ENCODE peak calls at places on chromosomes 12 and 14, in four cellular contexts. One of them, this sample, is unnamed.

GRCh38 chr12:88063375-88063774 is 34.2 kb upstream of the C12orf50 start:
- DNase-seq in lower lobe of right lung: no peak
- DNase-seq in astrocyte of the cerebellum: no peak
- DNase-seq in progenitor cell of endocrine pancreas: no peak
- DNase-seq in this sample: no peak

GRCh38 chr12:106585862-106586534 is 3.2 kb downstream of the RFX4 start:
- DNase-seq in lower lobe of right lung: no peak
- DNase-seq in astrocyte of the cerebellum: no peak
- DNase-seq in progenitor cell of endocrine pancreas: peak; percentile 23
- DNase-seq in this sample: no peak

GRCh38 chr14:71701990-71702389 is 230.2 kb upstream of the RGS6 start:
- DNase-seq in lower lobe of right lung: no peak
- DNase-seq in astrocyte of the cerebellum: no peak
- DNase-seq in progenitor cell of endocrine pancreas: no peak
- DNase-seq in this sample: no peak

GRCh38 chr14:94426526-94426925 is 26.1 kb downstream of the SERPINA11 start:
- DNase-seq in lower lobe of right lung: no peak
- DNase-seq in astrocyte of the cerebellum: no peak
- DNase-seq in progenitor cell of endocrine pancreas: no peak
- DNase-seq in this sample: no peak

GRCh38 chr14:20455355-20456300 is 602 bp downstream of the APEX1 start:
- DNase-seq in lower lobe of right lung: no peak
- DNase-seq in astrocyte of the cerebellum: peak; percentile 68
- DNase-seq in progenitor cell of endocrine pancreas: peak; percentile 27
- DNase-seq in this sample: no peak

GRCh38 chr14:36556811-36557433 is 25.5 kb downstream of the NKX2-8 start:
- DNase-seq in lower lobe of right lung: no peak
- DNase-seq in astrocyte of the cerebellum: no peak
- DNase-seq in progenitor cell of endocrine pancreas: no peak
- DNase-seq in this sample: peak; percentile 57

GRCh38 chr12:51833446-51834227 is 14.9 kb downstream of the FIGNL2 start:
- DNase-seq in lower lobe of right lung: no peak
- DNase-seq in astrocyte of the cerebellum: no peak
- DNase-seq in progenitor cell of endocrine pancreas: no peak
- DNase-seq in this sample: no peak

GRCh38 chr14:77542349-77543239 is 44.0 kb upstream of the ISM2 start:
- DNase-seq in lower lobe of right lung: no peak
- DNase-seq in astrocyte of the cerebellum: no peak
- DNase-seq in progenitor cell of endocrine pancreas: no peak
- DNase-seq in this sample: no peak

GRCh38 chr12:110005319-110005973 is 6.2 kb downstream of the ANKRD13A start:
- DNase-seq in lower lobe of right lung: no peak
- DNase-seq in astrocyte of the cerebellum: no peak
- DNase-seq in progenitor cell of endocrine pancreas: no peak
- DNase-seq in this sample: no peak

GRCh38 chr12:9404469-9405260 is 196.5 kb upstream of the PZP start:
- DNase-seq in lower lobe of right lung: no peak
- DNase-seq in astrocyte of the cerebellum: no peak
- DNase-seq in progenitor cell of endocrine pancreas: no peak
- DNase-seq in this sample: peak; percentile 73

GRCh38 chr14:54864526-54864925 is 38.1 kb downstream of the GCH1 start:
- DNase-seq in lower lobe of right lung: no peak
- DNase-seq in astrocyte of the cerebellum: no peak
- DNase-seq in progenitor cell of endocrine pancreas: no peak
- DNase-seq in this sample: no peak

GRCh38 chr12:65517656-65518210 is 239.2 kb downstream of the MSRB3 start:
- DNase-seq in lower lobe of right lung: no peak
- DNase-seq in astrocyte of the cerebellum: no peak
- DNase-seq in progenitor cell of endocrine pancreas: no peak
- DNase-seq in this sample: no peak

GRCh38 chr12:96720363-96720705 is 186.7 kb upstream of the NEDD1 start:
- DNase-seq in lower lobe of right lung: no peak
- DNase-seq in astrocyte of the cerebellum: no peak
- DNase-seq in progenitor cell of endocrine pancreas: no peak
- DNase-seq in this sample: peak; percentile 22

GRCh38 chr14:74552623-74553022 is 59.1 kb downstream of the ISCA2 start:
- DNase-seq in lower lobe of right lung: peak; percentile 71
- DNase-seq in astrocyte of the cerebellum: no peak
- DNase-seq in progenitor cell of endocrine pancreas: no peak
- DNase-seq in this sample: no peak

GRCh38 chr12:11958216-11959091 is 112.3 kb upstream of the BCL2L14 start:
- DNase-seq in lower lobe of right lung: no peak
- DNase-seq in astrocyte of the cerebellum: peak; percentile 92
- DNase-seq in progenitor cell of endocrine pancreas: no peak
- DNase-seq in this sample: no peak

GRCh38 chr14:104820669-104821228 is 19.8 kb downstream of the ZBTB42 start:
- DNase-seq in lower lobe of right lung: peak; percentile 81
- DNase-seq in astrocyte of the cerebellum: no peak
- DNase-seq in progenitor cell of endocrine pancreas: no peak
- DNase-seq in this sample: peak; percentile 83

GRCh38 chr14:65334765-65335411 is 77.6 kb upstream of the FUT8 start:
- DNase-seq in lower lobe of right lung: no peak
- DNase-seq in astrocyte of the cerebellum: no peak
- DNase-seq in progenitor cell of endocrine pancreas: no peak
- DNase-seq in this sample: no peak

GRCh38 chr12:129788506-129788905 is 115.3 kb downstream of the TMEM132D start:
- DNase-seq in lower lobe of right lung: no peak
- DNase-seq in astrocyte of the cerebellum: peak; percentile 23
- DNase-seq in progenitor cell of endocrine pancreas: no peak
- DNase-seq in this sample: no peak

GRCh38 chr14:103638594-103638993 is 9.6 kb downstream of the KLC1 start:
- DNase-seq in lower lobe of right lung: no peak
- DNase-seq in astrocyte of the cerebellum: no peak
- DNase-seq in progenitor cell of endocrine pancreas: no peak
- DNase-seq in this sample: no peak

GRCh38 chr12:118377891-118378470 is 1.6 kb downstream of the SUDS3 start:
- DNase-seq in lower lobe of right lung: peak; percentile 65
- DNase-seq in astrocyte of the cerebellum: peak; percentile 40
- DNase-seq in progenitor cell of endocrine pancreas: peak; percentile 60
- DNase-seq in this sample: peak; percentile 77

GRCh38 chr12:121930862-121931261 is 12.5 kb downstream of the CFAP251 start:
- DNase-seq in lower lobe of right lung: no peak
- DNase-seq in astrocyte of the cerebellum: no peak
- DNase-seq in progenitor cell of endocrine pancreas: no peak
- DNase-seq in this sample: no peak

GRCh38 chr14:77309122-77309521 is 11.6 kb downstream of the POMT2 start:
- DNase-seq in lower lobe of right lung: no peak
- DNase-seq in astrocyte of the cerebellum: no peak
- DNase-seq in progenitor cell of endocrine pancreas: no peak
- DNase-seq in this sample: no peak

GRCh38 chr14:73424453-73424852 is 33.9 kb downstream of the NUMB start:
- DNase-seq in lower lobe of right lung: no peak
- DNase-seq in astrocyte of the cerebellum: no peak
- DNase-seq in progenitor cell of endocrine pancreas: no peak
- DNase-seq in this sample: no peak

GRCh38 chr14:72808564-72808963 is 85.3 kb downstream of the DPF3 start:
- DNase-seq in lower lobe of right lung: no peak
- DNase-seq in astrocyte of the cerebellum: peak; percentile 76
- DNase-seq in progenitor cell of endocrine pancreas: no peak
- DNase-seq in this sample: no peak

GRCh38 chr12:54991161-54991991 is 6.8 kb upstream of the TESPA1 start:
- DNase-seq in lower lobe of right lung: no peak
- DNase-seq in astrocyte of the cerebellum: no peak
- DNase-seq in progenitor cell of endocrine pancreas: no peak
- DNase-seq in this sample: no peak

GRCh38 chr12:1928439-1929121 is 10.1 kb upstream of the CACNA2D4 start:
- DNase-seq in lower lobe of right lung: peak; percentile 28
- DNase-seq in astrocyte of the cerebellum: no peak
- DNase-seq in progenitor cell of endocrine pancreas: peak; percentile 8
- DNase-seq in this sample: no peak

GRCh38 chr14:104014764-104015163 is 70.7 kb upstream of the ASPG start:
- DNase-seq in lower lobe of right lung: no peak
- DNase-seq in astrocyte of the cerebellum: no peak
- DNase-seq in progenitor cell of endocrine pancreas: no peak
- DNase-seq in this sample: no peak

GRCh38 chr12:53825246-53826081 is 73.7 kb upstream of the CISTR start:
- DNase-seq in lower lobe of right lung: no peak
- DNase-seq in astrocyte of the cerebellum: no peak
- DNase-seq in progenitor cell of endocrine pancreas: no peak
- DNase-seq in this sample: no peak

GRCh38 chr12:26125451-26126339 is 858 bp upstream of the BHLHE41 start:
- DNase-seq in lower lobe of right lung: peak; percentile 81
- DNase-seq in astrocyte of the cerebellum: no peak
- DNase-seq in progenitor cell of endocrine pancreas: peak; percentile 68
- DNase-seq in this sample: peak; percentile 76

GRCh38 chr12:12482150-12482761 is 80.4 kb downstream of the DUSP16 start:
- DNase-seq in lower lobe of right lung: no peak
- DNase-seq in astrocyte of the cerebellum: no peak
- DNase-seq in progenitor cell of endocrine pancreas: no peak
- DNase-seq in this sample: no peak

GRCh38 chr12:57838594-57839302 is 7.8 kb downstream of the CTDSP2 start:
- DNase-seq in lower lobe of right lung: no peak
- DNase-seq in astrocyte of the cerebellum: no peak
- DNase-seq in progenitor cell of endocrine pancreas: no peak
- DNase-seq in this sample: no peak

GRCh38 chr14:83894519-83894918 is 1635.4 kb upstream of the FLRT2 start:
- DNase-seq in lower lobe of right lung: no peak
- DNase-seq in astrocyte of the cerebellum: no peak
- DNase-seq in progenitor cell of endocrine pancreas: no peak
- DNase-seq in this sample: no peak
- TF ChIP-seq CTCF in lower lobe of right lung: no peak
- TF ChIP-seq CTCF in astrocyte of the cerebellum: no peak
- TF ChIP-seq CTCF in progenitor cell of endocrine pancreas: no peak
- TF ChIP-seq CTCF in this sample: no peak

DNA sequence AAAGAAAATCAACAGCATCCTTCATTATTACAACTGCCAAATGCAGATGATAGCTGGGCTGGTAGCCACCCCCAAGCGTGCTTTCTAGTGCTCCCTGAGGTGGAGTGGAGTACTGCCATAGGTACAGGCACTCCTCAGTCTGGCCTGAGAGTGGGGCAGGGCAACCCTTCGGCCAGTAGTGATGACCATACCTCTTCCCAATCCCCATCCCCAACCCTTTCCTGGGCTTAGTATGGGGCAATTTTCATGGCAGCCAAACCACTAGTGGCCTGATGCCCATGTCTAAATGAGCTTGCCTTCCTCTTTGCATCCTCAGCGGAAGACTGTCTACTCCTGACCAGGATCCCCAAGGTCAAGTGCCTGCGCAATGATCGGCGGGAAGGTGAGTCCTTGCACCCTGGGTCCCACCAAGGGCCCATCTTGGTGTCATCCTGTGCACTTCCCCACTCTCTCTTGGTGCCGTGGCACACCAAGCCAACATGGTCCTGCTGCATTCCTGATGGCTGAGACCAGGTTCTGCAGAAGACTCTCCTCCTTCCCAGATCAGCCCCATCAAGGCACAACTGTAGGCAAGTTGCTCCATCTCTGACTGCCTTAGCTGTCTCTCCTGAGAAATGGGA is 65.8 kb downstream of the GALNT16 start:
- DNase-seq in lower lobe of right lung: no peak
- DNase-seq in astrocyte of the cerebellum: no peak
- DNase-seq in progenitor cell of endocrine pancreas: no peak
- DNase-seq in this sample: no peak
- TF ChIP-seq CTCF in lower lobe of right lung: no peak
- TF ChIP-seq CTCF in astrocyte of the cerebellum: peak; percentile 28
- TF ChIP-seq CTCF in progenitor cell of endocrine pancreas: peak; percentile 19
- TF ChIP-seq CTCF in this sample: no peak

GRCh38 chr12:19129121-19129485 is 430 bp upstream of the PLEKHA5 start:
- DNase-seq in lower lobe of right lung: no peak
- DNase-seq in astrocyte of the cerebellum: no peak
- DNase-seq in progenitor cell of endocrine pancreas: no peak
- DNase-seq in this sample: no peak

GRCh38 chr12:19131020-19131431 is 1.5 kb downstream of the PLEKHA5 start:
- DNase-seq in lower lobe of right lung: no peak
- DNase-seq in astrocyte of the cerebellum: no peak
- DNase-seq in progenitor cell of endocrine pancreas: peak; percentile 39
- DNase-seq in this sample: peak; percentile 16

GRCh38 chr12:19130224-19131019 is 889 bp downstream of the PLEKHA5 start:
- DNase-seq in lower lobe of right lung: peak; percentile 53
- DNase-seq in astrocyte of the cerebellum: no peak
- DNase-seq in progenitor cell of endocrine pancreas: peak; percentile 47
- DNase-seq in this sample: peak; percentile 54

GRCh38 chr12:19127270-19127669 is 2.3 kb upstream of the PLEKHA5 start:
- DNase-seq in lower lobe of right lung: no peak
- DNase-seq in astrocyte of the cerebellum: no peak
- DNase-seq in progenitor cell of endocrine pancreas: no peak
- DNase-seq in this sample: no peak

DNA sequence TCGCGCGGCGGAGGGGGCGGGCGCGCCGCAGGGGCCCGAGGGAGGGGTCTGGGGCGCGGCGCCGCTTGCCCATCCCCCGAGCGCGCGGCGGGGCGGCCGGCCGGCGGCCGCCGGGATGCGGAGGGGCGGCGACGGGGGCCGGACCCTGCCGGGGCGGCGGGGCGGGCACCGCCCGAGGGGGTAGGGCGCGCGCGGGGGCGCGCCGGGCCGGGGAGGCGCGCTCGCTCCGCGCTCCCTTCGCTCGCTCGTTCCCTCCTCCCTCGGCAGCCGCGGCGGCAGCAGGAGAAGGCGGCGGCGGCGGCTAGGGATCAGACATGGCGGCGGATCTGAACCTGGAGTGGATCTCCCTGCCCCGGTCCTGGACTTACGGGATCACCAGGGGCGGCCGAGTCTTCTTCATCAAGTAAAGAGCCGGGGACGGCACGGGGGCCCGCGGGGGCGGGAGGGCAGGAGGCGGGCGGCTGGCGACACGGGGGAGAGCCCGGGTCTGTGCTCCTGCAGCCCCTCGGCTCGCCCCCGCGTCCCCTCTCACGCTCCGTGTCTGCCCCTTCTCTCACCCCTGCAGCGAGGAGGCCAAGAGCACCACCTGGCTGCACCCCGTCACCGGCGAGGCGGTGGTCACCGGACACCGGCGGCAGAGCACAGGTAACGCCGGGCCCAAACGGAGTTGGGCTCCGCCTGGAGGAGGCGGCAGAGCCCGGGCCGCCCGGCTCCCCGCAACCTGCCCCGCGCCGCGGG is at the start of gene PLEKHA5:
- DNase-seq in lower lobe of right lung: peak; percentile 75
- DNase-seq in astrocyte of the cerebellum: no peak
- DNase-seq in progenitor cell of endocrine pancreas: peak; percentile 84
- DNase-seq in this sample: peak; percentile 84
- TF ChIP-seq CTCF in lower lobe of right lung: peak; percentile 33
- TF ChIP-seq CTCF in astrocyte of the cerebellum: no peak
- TF ChIP-seq CTCF in progenitor cell of endocrine pancreas: peak; percentile 53
- TF ChIP-seq CTCF in this sample: no peak

DNA sequence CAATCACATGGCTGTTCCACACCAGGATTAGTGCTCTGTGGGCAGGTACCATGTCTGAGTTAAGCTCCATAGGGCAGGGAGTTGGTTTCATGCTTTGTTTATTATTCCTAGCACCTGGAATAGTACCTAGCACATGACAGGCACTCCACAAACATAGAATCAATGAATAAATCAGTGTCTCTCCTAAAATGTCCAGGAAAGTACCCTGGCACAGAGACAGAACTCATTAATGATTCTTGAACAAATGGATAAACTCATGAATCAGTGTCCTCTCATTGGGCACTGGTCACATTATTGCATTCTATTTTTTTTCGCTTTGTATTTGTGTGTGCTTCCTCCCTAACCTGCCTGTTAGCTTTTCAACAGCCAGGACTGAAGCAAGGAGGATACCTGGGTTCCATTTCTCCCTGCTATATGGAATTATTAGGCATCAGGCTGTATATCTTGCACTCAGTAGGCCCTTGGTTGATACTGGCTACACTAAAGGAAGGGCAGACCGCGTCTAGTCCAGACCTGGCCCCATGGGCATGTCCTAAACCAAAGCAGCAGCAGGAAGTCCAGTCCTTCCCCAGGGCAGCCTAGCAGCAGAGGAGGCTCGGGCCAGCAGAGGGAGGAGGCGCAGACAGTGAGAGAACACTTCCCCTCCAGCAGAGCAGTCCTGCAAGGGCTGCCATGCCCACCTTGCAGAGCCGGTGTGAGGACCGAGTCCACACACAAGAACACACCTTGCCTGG is 18.4 kb downstream of the HDAC7 start:
- DNase-seq in lower lobe of right lung: peak; percentile 66
- DNase-seq in astrocyte of the cerebellum: no peak
- DNase-seq in progenitor cell of endocrine pancreas: no peak
- DNase-seq in this sample: no peak
- TF ChIP-seq CTCF in lower lobe of right lung: peak; percentile 25
- TF ChIP-seq CTCF in astrocyte of the cerebellum: peak; percentile 32
- TF ChIP-seq CTCF in progenitor cell of endocrine pancreas: no peak
- TF ChIP-seq CTCF in this sample: no peak

This sample was measured in glutamatergic neuron.